ENCODE peak calls at places on chromosomes 16 and 17, in nine cellular contexts. Q, C, F, Y, J, B, X, G and D are unnamed samples.

GRCh38 chr16:1534021-1535020 is 855 bp downstream of the TMEM204 start:
- DNase-seq in F (no peak), X (no peak), Y (no peak), C (no peak), J (peak), B (no peak), G (no peak), Q (no peak), D (no peak)

GRCh38 chr17:4559139-4559791 is 1.1 kb downstream of the GGT6 start:
- DNase-seq in B (peak), X (no peak), Y (no peak), C (no peak), Q (no peak), G (no peak), F (no peak), J (no peak), D (peak)

GRCh38 chr16:57374067-57374534 is 1.8 kb downstream of the CX3CL1 start:
- DNase-seq in G (peak), B (no peak), J (no peak), Q (peak), Y (no peak), F (no peak), X (peak), C (no peak), D (no peak)

GRCh38 chr17:58328195-58329034 is at the start of gene TSPOAP1:
- DNase-seq in B (no peak), C (peak), Q (no peak), G (no peak), J (no peak), Y (peak), X (no peak), F (no peak), D (no peak)

GRCh38 chr16:8675183-8676159 is 1.1 kb downstream of the ABAT start:
- DNase-seq in F (no peak), J (no peak), Q (no peak), C (no peak), G (peak), Y (no peak), X (no peak), B (no peak), D (no peak)

GRCh38 chr17:7281953-7282751 is 634 bp downstream of the SLC2A4 start:
- DNase-seq in F (no peak), B (peak), J (peak), C (no peak), G (no peak), X (no peak), Q (no peak), Y (peak), D (peak)

GRCh38 chr16:85806539-85806938 is 7.0 kb downstream of the COX4I1 start:
- DNase-seq in J (no peak), Q (no peak), B (no peak), G (no peak), C (no peak), Y (no peak), X (no peak), F (no peak), D (no peak)

GRCh38 chr16:87715658-87716057 is 50.1 kb downstream of the KLHDC4 start:
- DNase-seq in X (no peak), B (no peak), Q (no peak), G (no peak), J (no peak), C (no peak), F (no peak), Y (no peak), D (no peak)

GRCh38 chr17:78872486-78872885 is 30.5 kb downstream of the CEP295NL start:
- DNase-seq in F (no peak), G (no peak), Y (no peak), J (no peak), X (no peak), C (no peak), B (no peak), Q (no peak), D (no peak)

GRCh38 chr17:8581002-8581658 is 49.4 kb downstream of the MYH10 start:
- DNase-seq in G (no peak), B (no peak), Y (no peak), Q (no peak), J (no peak), F (no peak), X (peak), C (no peak), D (no peak)

GRCh38 chr17:5526821-5527598 is 40.6 kb downstream of the MIS12 start:
- DNase-seq in X (peak), Q (peak), C (no peak), B (peak), Y (peak), J (peak), G (peak), F (peak), D (peak)

GRCh38 chr16:66894948-66895696 is 14.8 kb downstream of the PDP2 start:
- DNase-seq in Q (peak), X (peak), Y (peak), F (no peak), B (peak), C (peak), G (peak), J (peak), D (peak)

GRCh38 chr16:20610192-20610891 is 34.2 kb upstream of the ACSM2B start:
- DNase-seq in Y (no peak), Q (no peak), B (no peak), F (no peak), G (no peak), J (no peak), X (no peak), C (no peak), D (no peak)

GRCh38 chr17:75877752-75878173 is 618 bp downstream of the TRIM47 start:
- DNase-seq in G (peak), C (peak), B (peak), X (peak), F (no peak), Y (peak), Q (peak), J (peak), D (peak)

GRCh38 chr17:1648582-1649115 is 1.0 kb downstream of the RILP start:
- DNase-seq in X (peak), Q (peak), G (peak), F (peak), Y (peak), B (peak), C (peak), J (peak), D (peak)

GRCh38 chr17:39631403-39631802 is 4.7 kb downstream of the PPP1R1B start:
- DNase-seq in Y (no peak), X (peak), G (no peak), C (no peak), B (peak), Q (peak), J (no peak), F (no peak), D (peak)

GRCh38 chr17:82734987-82735866 is at the start of gene FN3K:
- DNase-seq in G (peak), C (peak), X (peak), B (peak), Q (peak), J (peak), F (no peak), Y (peak), D (peak)

GRCh38 chr16:67287960-67288359 is 8.6 kb downstream of the PLEKHG4 start:
- DNase-seq in J (no peak), X (no peak), B (no peak), Q (no peak), C (no peak), Y (no peak), F (no peak), G (no peak), D (no peak)

GRCh38 chr16:5633845-5634440 is 536.3 kb upstream of the EEF2KMT start:
- DNase-seq in G (peak), X (no peak), B (no peak), Y (no peak), C (no peak), J (no peak), Q (no peak), F (no peak), D (no peak)

GRCh38 chr17:1907818-1908698 is 78.3 kb downstream of the RPA1 start:
- DNase-seq in C (peak), X (no peak), G (peak), Q (no peak), B (no peak), J (no peak), F (no peak), Y (no peak), D (no peak)

GRCh38 chr17:41404024-41404651 is 6.7 kb upstream of the KRT31 start:
- DNase-seq in C (no peak), Y (no peak), X (peak), F (peak), Q (no peak), G (peak), B (no peak), J (no peak), D (no peak)

GRCh38 chr16:27286446-27286845 is 17.9 kb upstream of the NSMCE1 start:
- DNase-seq in X (peak), Q (no peak), Y (no peak), B (no peak), F (peak), G (peak), J (no peak), C (no peak), D (no peak)

GRCh38 chr16:74867281-74867849 is 92.7 kb upstream of the FA2H start:
- DNase-seq in G (no peak), X (no peak), Y (no peak), Q (no peak), J (no peak), F (no peak), C (no peak), B (no peak), D (no peak)

GRCh38 chr17:69179227-69179952 is 37.7 kb upstream of the ABCA6 start:
- DNase-seq in G (peak), Y (no peak), J (no peak), F (peak), Q (no peak), B (no peak), X (peak), C (no peak), D (no peak)

GRCh38 chr16:2980227-2981176 is at the start of gene PKMYT1:
- DNase-seq in Q (peak), J (peak), F (no peak), Y (peak), B (peak), X (peak), G (peak), C (peak), D (peak)

GRCh38 chr17:18362509-18363020 is 785 bp downstream of the SHMT1 start:
- DNase-seq in X (peak), Q (peak), F (no peak), G (peak), Y (peak), J (peak), B (peak), C (peak), D (peak)

GRCh38 chr16:69855587-69855986 is 93.5 kb downstream of the WWP2 start:
- DNase-seq in Y (no peak), C (no peak), J (no peak), X (no peak), G (peak), B (no peak), Q (no peak), F (no peak), D (no peak)

GRCh38 chr16:85757341-85757822 is 6.5 kb upstream of the C16orf74 start:
- DNase-seq in F (no peak), B (no peak), Y (no peak), C (no peak), G (no peak), J (no peak), Q (no peak), X (peak), D (no peak)

GRCh38 chr17:81400154-81400938 is 5.1 kb downstream of the BAHCC1 start:
- DNase-seq in Y (peak), C (peak), Q (no peak), G (peak), X (peak), J (peak), F (no peak), B (peak), D (peak)

GRCh38 chr16:87634411-87634810 is 32.1 kb downstream of the JPH3 start:
- DNase-seq in C (no peak), Q (no peak), Y (no peak), B (no peak), X (no peak), G (no peak), J (no peak), F (no peak), D (no peak)

GRCh38 chr17:40779181-40779909 is 3.0 kb downstream of the KRT27 start:
- DNase-seq in X (no peak), G (no peak), B (no peak), F (no peak), Y (no peak), C (no peak), J (no peak), Q (no peak), D (peak)

GRCh38 chr17:17823433-17824118 is 13.2 kb downstream of the SREBF1 start:
- DNase-seq in G (peak), Y (peak), J (peak), X (peak), F (no peak), B (peak), C (peak), Q (peak), D (peak)

DNA sequence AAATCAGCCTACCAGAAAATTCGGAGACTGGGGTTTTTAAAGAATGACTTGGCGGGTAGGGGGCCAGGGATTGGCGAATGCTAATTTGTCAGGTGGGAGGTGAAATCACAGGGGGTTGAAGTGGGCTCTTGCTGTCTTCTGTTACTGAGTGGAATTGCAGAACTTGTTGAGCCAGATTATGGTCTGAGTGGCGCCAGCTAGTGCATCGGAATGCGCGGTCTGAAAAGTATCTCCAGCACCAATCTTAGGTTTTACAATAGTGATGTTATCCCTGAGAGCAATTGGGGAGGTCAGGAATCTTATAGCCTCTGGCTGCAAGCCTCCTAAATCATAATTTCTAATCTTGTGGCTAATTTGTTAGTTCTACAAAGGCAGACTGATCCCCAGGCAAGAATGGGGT is 762 bp upstream of the RBL2 start:
- DNase-seq in F (no peak), Q (peak), G (peak), J (no peak), C (no peak), Y (no peak), X (peak), B (no peak), D (no peak)
- H3K4me3 ChIP-seq in F (no peak), Q (peak), G (no peak), J (peak), C (peak), Y (peak), X (peak), B (peak), D (no peak)

GRCh38 chr16:55331648-55332185 is 7.7 kb downstream of the IRX6 start:
- DNase-seq in B (no peak), Y (no peak), J (no peak), F (no peak), Q (no peak), G (no peak), C (no peak), X (no peak), D (no peak)
- H3K4me3 ChIP-seq in B (no peak), Y (peak), J (peak), F (no peak), Q (no peak), G (peak), C (no peak), X (no peak), D (no peak)

DNA sequence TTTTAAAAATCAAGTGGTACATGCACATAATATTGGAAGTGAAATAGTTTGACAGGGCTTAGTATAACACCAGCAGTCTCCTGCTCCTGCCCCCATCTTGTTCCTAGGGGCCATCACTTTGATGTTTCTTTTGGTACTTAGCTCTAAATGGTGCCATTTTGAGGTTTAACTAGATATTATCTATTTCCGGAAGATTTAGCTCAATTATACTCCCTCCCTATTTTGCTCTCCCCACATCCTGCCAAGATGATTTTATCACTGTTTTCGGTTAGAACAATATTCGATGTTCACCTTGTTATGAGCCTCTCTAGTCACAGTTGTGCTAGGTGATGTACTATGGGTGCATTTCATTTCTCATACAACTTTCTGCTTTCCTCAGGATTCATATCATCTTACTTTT is 20.0 kb upstream of the SLC35G3 start:
- DNase-seq in F (no peak), C (no peak), J (no peak), X (no peak), Y (no peak), Q (no peak), G (no peak), B (no peak), D (peak)
- H3K4me3 ChIP-seq in F (no peak), C (no peak), J (no peak), X (no peak), Y (no peak), Q (no peak), G (no peak), B (no peak), D (no peak)

DNA sequence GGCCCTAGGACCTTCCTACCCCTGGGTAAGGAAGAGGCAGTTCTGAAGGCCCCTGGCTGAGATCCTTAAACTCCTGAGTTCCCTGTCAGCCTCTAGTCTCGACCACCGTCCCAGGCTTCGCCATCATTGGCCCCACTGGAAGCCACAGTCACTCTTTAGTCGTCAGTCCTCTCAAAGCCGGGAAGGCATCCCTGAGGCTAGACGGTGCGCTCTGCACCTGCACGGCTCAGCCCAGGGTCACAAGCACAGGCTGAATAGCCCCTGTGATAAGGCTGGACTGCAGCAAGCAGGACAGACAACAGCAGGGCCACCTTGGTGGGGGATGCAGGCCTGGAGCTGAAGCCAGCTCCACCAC is 3.3 kb upstream of the HEXIM1 start:
- DNase-seq in J (no peak), Y (peak), C (peak), G (no peak), F (no peak), Q (no peak), B (no peak), X (no peak), D (no peak)
- H3K4me3 ChIP-seq in J (peak), Y (peak), C (peak), G (no peak), F (no peak), Q (peak), B (no peak), X (no peak), D (no peak)

DNA sequence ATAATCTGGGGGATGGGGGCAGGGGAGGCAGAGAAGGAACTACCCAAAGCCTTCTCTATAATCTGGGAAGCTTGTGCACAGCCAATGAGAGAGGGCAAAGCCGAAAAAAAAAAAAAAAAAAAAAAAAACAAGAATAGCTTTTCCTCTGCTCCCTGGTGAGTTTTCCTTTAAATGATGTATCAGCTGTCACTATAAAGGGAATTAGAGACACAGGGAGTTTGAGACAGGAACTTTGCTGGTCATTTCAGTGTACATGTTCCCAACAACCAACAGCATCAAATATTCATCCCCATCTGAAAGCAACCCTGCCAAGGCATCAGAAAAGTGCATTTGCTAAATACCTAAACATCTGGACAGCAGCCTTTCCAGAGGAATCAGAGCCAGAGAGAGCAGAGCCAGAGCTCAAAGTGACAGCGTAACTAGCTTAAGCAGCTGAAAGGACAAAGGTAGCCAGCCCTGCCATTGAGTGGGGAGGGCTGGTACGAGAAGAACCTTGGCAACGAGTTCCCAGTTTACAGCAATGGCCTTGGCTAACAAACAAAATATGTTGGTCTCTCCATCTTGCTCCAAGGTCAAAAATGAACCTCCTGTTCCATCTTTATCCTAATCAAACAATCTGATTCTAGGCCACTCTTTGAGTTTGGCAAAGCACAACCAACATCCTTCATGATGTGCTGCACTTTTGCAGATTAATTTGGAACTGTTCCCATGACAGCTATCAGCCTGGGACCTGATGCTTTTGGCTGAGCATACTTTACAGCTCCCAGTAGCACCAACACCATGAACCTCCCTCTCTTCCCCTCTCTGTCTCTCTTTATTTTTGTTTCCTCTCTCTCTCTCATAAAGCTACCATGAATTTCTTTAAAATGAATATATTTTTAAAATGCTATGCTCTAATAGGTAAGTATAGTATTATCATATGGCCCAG is 143.7 kb upstream of the GNAO1 start:
- DNase-seq in J (no peak), Y (peak), X (no peak), Q (no peak), G (no peak), B (no peak), C (no peak), F (no peak), D (no peak)
- H3K4me3 ChIP-seq in J (no peak), Y (no peak), X (no peak), Q (no peak), G (no peak), B (no peak), C (no peak), F (no peak), D (no peak)

GRCh38 chr17:49318438-49318965 is 43.5 kb downstream of the ZNF652 start:
- DNase-seq in F (no peak), G (no peak), Y (no peak), X (no peak), B (no peak), Q (no peak), J (no peak), C (no peak), D (no peak)

GRCh38 chr17:49315974-49316570 is 46.0 kb downstream of the ZNF652 start:
- DNase-seq in Q (no peak), J (no peak), C (no peak), Y (no peak), F (no peak), B (no peak), G (no peak), X (no peak), D (no peak)

GRCh38 chr17:49312722-49313121 is 49.3 kb downstream of the ZNF652 start:
- DNase-seq in F (no peak), Y (no peak), G (peak), Q (no peak), B (no peak), X (no peak), J (no peak), C (no peak), D (no peak)

GRCh38 chr17:49316889-49317288 is 45.2 kb downstream of the ZNF652 start:
- DNase-seq in B (no peak), X (no peak), C (no peak), Y (no peak), Q (no peak), G (no peak), J (no peak), F (no peak), D (no peak)

DNA sequence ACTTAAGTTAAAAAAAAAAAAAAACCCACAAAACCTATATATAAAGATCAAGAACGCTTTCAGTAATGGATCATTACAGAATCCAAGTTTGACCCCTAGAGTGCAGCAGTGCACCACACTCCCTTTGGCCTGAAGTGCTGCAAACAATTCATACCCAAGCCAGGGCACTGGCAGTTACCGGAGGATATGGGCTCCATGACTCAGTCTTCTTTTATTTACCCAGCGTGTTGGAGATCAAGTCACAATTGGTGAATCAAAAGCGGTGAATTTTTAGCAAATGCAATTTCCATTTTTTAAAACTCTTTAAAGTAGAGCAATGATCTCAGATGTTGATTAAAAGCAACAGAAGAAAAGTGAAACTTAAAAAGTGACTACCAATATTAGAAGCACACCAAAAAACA is 46.5 kb downstream of the ZNF652 start:
- DNase-seq in X (peak), B (peak), F (peak), G (peak), Q (peak), J (peak), C (peak), Y (peak), D (peak)
- H3K4me3 ChIP-seq in X (no peak), B (no peak), F (no peak), G (no peak), Q (no peak), J (no peak), C (peak), Y (no peak), D (no peak)